ENCODE peak calls at places on chromosome 18, in ten cellular contexts. J is A549; A is cardiac muscle cell; C is AG04449; O is upper lobe of right lung; H is dorsolateral prefrontal cortex; S is heart right ventricle; G is HL-60; D is naive thymus-derived CD4-positive, alpha-beta T cell; B is hepatocyte. E is an unnamed sample.

GRCh38 chr18:50060822-50061221 is 134.1 kb downstream of the MYO5B start:
- DNase-seq in D (no peak), S (no peak), H (no peak), G (no peak), O (no peak), C (no peak), B (no peak), J (no peak), A (no peak), E (no peak)

GRCh38 chr18:50933684-50934083 is 34.2 kb upstream of the ELAC1 start:
- DNase-seq in O (no peak), C (no peak), H (no peak), B (no peak), A (peak), G (no peak), D (no peak), S (no peak), J (no peak), E (no peak)

GRCh38 chr18:47373465-47373864 is 122.0 kb upstream of the SKOR2 start:
- DNase-seq in S (no peak), B (no peak), G (no peak), H (no peak), A (no peak), J (no peak), O (no peak), C (no peak), D (no peak), E (no peak)

GRCh38 chr18:6610436-6610835 is 119.1 kb upstream of the ARHGAP28 start:
- DNase-seq in A (no peak), H (no peak), J (no peak), D (no peak), O (no peak), C (no peak), B (no peak), G (no peak), S (no peak), E (no peak)

GRCh38 chr18:23921716-23922285 is 92.8 kb upstream of the TTC39C start:
- DNase-seq in D (no peak), O (no peak), J (no peak), S (no peak), H (no peak), C (no peak), G (no peak), A (no peak), B (no peak), E (no peak)

GRCh38 chr18:48161911-48162698 is 231.6 kb upstream of the SMAD2 start:
- DNase-seq in G (no peak), J (peak), S (no peak), C (no peak), B (no peak), D (peak), A (no peak), O (no peak), H (no peak), E (no peak)

GRCh38 chr18:58887613-58887963 is 22.9 kb downstream of the ZNF532 start:
- DNase-seq in A (no peak), J (no peak), C (no peak), O (peak), S (peak), B (no peak), H (peak), D (no peak), G (peak), E (peak)

GRCh38 chr18:39627936-39628335 is 2062.3 kb upstream of the CELF4 start:
- DNase-seq in C (no peak), H (no peak), J (no peak), S (no peak), G (no peak), D (no peak), A (no peak), B (no peak), O (no peak), E (no peak)

GRCh38 chr18:46167971-46168370 is 63.8 kb downstream of the HAUS1 start:
- DNase-seq in G (peak), B (no peak), A (no peak), S (no peak), J (no peak), H (no peak), C (no peak), O (peak), D (no peak), E (no peak)

GRCh38 chr18:32242395-32242794 is 52.6 kb downstream of the MEP1B start:
- DNase-seq in C (no peak), H (no peak), S (no peak), D (no peak), A (no peak), G (no peak), O (no peak), J (no peak), B (no peak), E (no peak)

GRCh38 chr18:76708036-76708726 is 114.2 kb upstream of the ZNF236 start:
- DNase-seq in O (no peak), D (no peak), A (no peak), B (no peak), C (no peak), H (no peak), J (no peak), S (no peak), G (no peak), E (no peak)

GRCh38 chr18:47736376-47737140 is 193.9 kb downstream of the SMAD2 start:
- DNase-seq in C (no peak), B (no peak), J (no peak), G (no peak), D (no peak), A (no peak), H (no peak), O (no peak), S (no peak), E (no peak)

GRCh38 chr18:79424008-79424565 is 28.4 kb downstream of the NFATC1 start:
- DNase-seq in D (no peak), B (no peak), S (peak), J (no peak), C (no peak), G (no peak), H (no peak), O (no peak), A (no peak), E (no peak)

GRCh38 chr18:46754188-46754587 is 2.7 kb downstream of the ST8SIA5 start:
- DNase-seq in A (no peak), H (no peak), O (no peak), S (no peak), J (no peak), C (no peak), B (no peak), D (no peak), G (no peak), E (no peak)

GRCh38 chr18:12409466-12409865 is 1.7 kb downstream of the PRELID3A start:
- DNase-seq in A (no peak), O (no peak), H (no peak), C (no peak), G (no peak), J (no peak), D (no peak), S (no peak), B (no peak), E (no peak)

GRCh38 chr18:35982404-35983114 is 10.1 kb downstream of the RMP24 start:
- DNase-seq in O (no peak), A (no peak), B (no peak), D (no peak), G (no peak), S (no peak), C (peak), J (no peak), H (no peak), E (peak)

GRCh38 chr18:79887181-79888000 is 64.1 kb downstream of the SLC66A2 start:
- DNase-seq in D (no peak), C (no peak), H (no peak), B (no peak), A (no peak), J (no peak), O (peak), G (no peak), S (no peak), E (no peak)

GRCh38 chr18:26617151-26617554 is 68.8 kb upstream of the KCTD1 start:
- DNase-seq in S (no peak), D (no peak), B (peak), A (no peak), H (no peak), O (no peak), G (no peak), C (peak), J (peak), E (peak)

GRCh38 chr18:11663630-11664029 is 25.4 kb upstream of the GNAL start:
- DNase-seq in S (no peak), B (no peak), A (no peak), J (no peak), C (no peak), O (no peak), D (no peak), G (no peak), H (no peak), E (no peak)

GRCh38 chr18:32442575-32442974 is 28.1 kb downstream of the GAREM1 start:
- DNase-seq in A (no peak), C (no peak), O (no peak), G (no peak), S (no peak), H (no peak), J (no peak), D (no peak), B (no peak), E (no peak)

GRCh38 chr18:78543201-78543725 is 436.4 kb upstream of the SALL3 start:
- DNase-seq in C (no peak), O (no peak), G (no peak), A (no peak), D (no peak), B (no peak), H (no peak), S (no peak), J (no peak), E (no peak)

GRCh38 chr18:11995445-11996189 is 14.3 kb downstream of the IMPA2 start:
- DNase-seq in C (no peak), G (peak), D (peak), O (peak), S (peak), B (peak), J (peak), A (peak), H (peak), E (no peak)

GRCh38 chr18:39186008-39186407 is 1620.4 kb upstream of the CELF4 start:
- DNase-seq in D (no peak), A (no peak), S (no peak), H (no peak), G (no peak), C (no peak), O (no peak), J (no peak), B (no peak), E (no peak)

GRCh38 chr18:53677480-53677879 is 547.0 kb downstream of the MBD2 start:
- DNase-seq in B (no peak), H (no peak), O (no peak), S (no peak), A (no peak), J (no peak), D (no peak), C (no peak), G (no peak), E (no peak)

GRCh38 chr18:25299426-25299825 is 52.5 kb downstream of the ZNF521 start:
- DNase-seq in B (no peak), D (no peak), S (no peak), C (no peak), J (no peak), H (no peak), G (no peak), O (no peak), A (no peak), E (peak)

GRCh38 chr18:36127866-36128845 is 984 bp downstream of the SLC39A6 start:
- DNase-seq in J (no peak), C (no peak), O (no peak), G (no peak), B (peak), A (peak), S (no peak), H (no peak), D (peak), E (no peak)

GRCh38 chr18:59109375-59109774 is 30.3 kb upstream of the SEC11C start:
- DNase-seq in B (no peak), O (no peak), D (no peak), C (no peak), J (no peak), S (no peak), H (no peak), G (no peak), A (no peak), E (no peak)

GRCh38 chr18:46073474-46074331 is 1.6 kb upstream of the PSTPIP2 start:
- DNase-seq in B (peak), O (no peak), C (no peak), G (peak), J (no peak), D (peak), H (no peak), A (peak), S (no peak), E (no peak)

GRCh38 chr18:49177812-49178211 is 227.0 kb upstream of the SMAD7 start:
- DNase-seq in S (no peak), D (no peak), J (peak), B (no peak), G (no peak), A (no peak), H (no peak), O (no peak), C (peak), E (peak)

GRCh38 chr18:59005266-59005665 is 134.4 kb upstream of the SEC11C start:
- DNase-seq in B (peak), G (no peak), J (peak), H (no peak), D (no peak), A (peak), C (peak), O (no peak), S (peak), E (peak)

GRCh38 chr18:39450958-39451357 is 1885.4 kb upstream of the CELF4 start:
- DNase-seq in H (no peak), J (no peak), O (no peak), G (no peak), S (no peak), C (no peak), D (no peak), B (no peak), A (no peak), E (no peak)

GRCh38 chr18:33870059-33870458 is 292.0 kb downstream of the ASXL3 start:
- DNase-seq in A (peak), G (no peak), C (no peak), S (no peak), B (peak), O (no peak), H (no peak), D (no peak), J (no peak), E (peak)

GRCh38 chr18:65206551-65207260 is 544.1 kb upstream of the CDH7 start:
- DNase-seq in H (no peak), O (no peak), A (peak), D (no peak), S (no peak), C (no peak), J (no peak), B (peak), G (no peak), E (no peak)

GRCh38 chr18:23422751-23423418 is 30.2 kb upstream of the RIOK3 start:
- DNase-seq in C (no peak), J (peak), D (no peak), G (peak), A (no peak), O (peak), B (peak), S (peak), H (no peak), E (peak)

GRCh38 chr18:28512357-28512756 is 335.4 kb upstream of the CDH2 start:
- DNase-seq in C (no peak), G (no peak), D (no peak), S (no peak), O (no peak), B (no peak), H (no peak), J (no peak), A (no peak), E (no peak)

GRCh38 chr18:57080479-57080878 is 66.4 kb upstream of the BOD1L2 start:
- DNase-seq in B (no peak), C (no peak), S (no peak), A (no peak), J (no peak), O (no peak), D (no peak), H (no peak), G (no peak), E (no peak)

GRCh38 chr18:57077005-57077735 is 69.7 kb upstream of the BOD1L2 start:
- DNase-seq in S (no peak), O (no peak), D (no peak), A (no peak), B (no peak), G (no peak), H (no peak), C (no peak), J (no peak), E (no peak)

GRCh38 chr18:57078614-57079013 is 68.3 kb upstream of the BOD1L2 start:
- DNase-seq in C (no peak), G (no peak), H (no peak), O (no peak), D (no peak), J (no peak), A (no peak), S (no peak), B (no peak), E (no peak)

GRCh38 chr18:57075716-57076400 is 71.0 kb upstream of the BOD1L2 start:
- DNase-seq in C (no peak), G (no peak), H (no peak), J (no peak), B (no peak), S (no peak), O (no peak), A (no peak), D (no peak), E (no peak)

DNA sequence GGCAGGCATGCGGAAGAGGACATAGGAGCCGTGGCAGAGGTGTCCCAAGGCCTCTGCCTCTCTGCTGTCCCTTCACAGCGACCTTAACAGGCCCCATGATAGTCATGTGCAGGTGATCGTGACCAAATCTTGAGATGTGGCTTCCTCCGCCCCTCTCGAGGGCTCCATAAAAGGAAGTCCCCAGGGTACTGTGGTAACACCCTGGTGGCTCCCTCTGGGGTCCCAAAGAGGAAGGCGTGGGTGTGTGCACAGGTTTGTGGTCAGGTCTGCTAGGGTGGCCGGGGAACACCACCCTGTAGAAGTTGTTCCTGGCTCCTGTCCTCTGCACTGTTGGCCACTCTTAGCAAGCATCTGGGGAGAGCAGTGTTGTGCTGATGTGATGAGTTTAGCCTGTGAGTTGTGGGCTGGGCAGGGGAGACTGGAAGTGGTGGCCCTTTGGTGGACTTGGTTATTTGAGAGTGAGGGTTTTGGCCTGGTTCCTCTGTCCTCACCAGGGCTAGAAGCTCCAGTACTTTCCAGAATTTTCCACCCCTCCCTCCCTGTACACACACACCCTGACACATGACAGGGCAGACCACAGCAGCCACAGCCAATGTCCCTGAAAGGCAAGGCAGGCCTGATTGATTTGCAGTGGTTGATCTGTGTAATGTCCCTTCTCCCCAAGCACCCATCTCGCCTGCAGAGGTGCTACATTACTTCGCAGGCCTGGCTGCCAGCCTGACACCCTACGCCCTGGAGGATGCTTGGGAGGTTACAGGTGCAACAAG is 68.9 kb upstream of the BOD1L2 start:
- DNase-seq in D (no peak), O (no peak), C (no peak), G (peak), S (no peak), J (no peak), H (no peak), A (no peak), B (no peak), E (no peak)
- H3K4me3 ChIP-seq in D (no peak), O (no peak), C (no peak), G (no peak), S (no peak), J (no peak), H (no peak), A (no peak), B (no peak), E (no peak)

GRCh38 chr18:75207298-75208054 is 1.5 kb downstream of the PTGR3 start:
- DNase-seq in A (no peak), B (no peak), D (no peak), H (no peak), C (no peak), S (no peak), O (no peak), G (peak), J (no peak), E (no peak)

GRCh38 chr18:75204978-75205759 is 3.8 kb downstream of the PTGR3 start:
- DNase-seq in O (no peak), B (no peak), A (peak), C (no peak), J (no peak), D (no peak), S (peak), G (no peak), H (no peak), E (no peak)

GRCh38 chr18:75206637-75207297 is 2.2 kb downstream of the PTGR3 start:
- DNase-seq in S (no peak), H (no peak), C (no peak), D (no peak), A (no peak), O (no peak), B (no peak), J (no peak), G (no peak), E (no peak)

GRCh38 chr18:75204262-75204977 is 4.5 kb downstream of the PTGR3 start:
- DNase-seq in S (peak), C (no peak), H (no peak), D (no peak), B (peak), G (no peak), A (peak), J (no peak), O (peak), E (no peak)

DNA sequence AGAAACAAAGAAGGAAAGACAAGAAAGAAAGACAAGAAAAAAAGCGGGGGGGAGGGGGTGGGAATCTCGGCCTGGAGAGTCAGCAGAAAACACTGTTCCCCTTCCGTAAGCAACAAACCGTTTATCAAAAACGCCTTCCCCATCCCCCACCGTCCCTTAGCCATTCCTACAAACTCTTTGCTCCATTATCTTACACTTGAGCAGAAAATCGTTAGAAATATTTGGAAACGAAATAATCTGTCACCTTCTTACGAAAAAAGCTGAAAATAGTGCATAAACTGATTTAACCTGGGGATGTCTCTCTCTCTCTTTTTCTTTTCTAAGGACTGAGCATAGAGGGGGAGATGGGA is 3.2 kb downstream of the PTGR3 start:
- DNase-seq in S (no peak), D (no peak), C (no peak), J (no peak), B (peak), A (no peak), O (no peak), G (no peak), H (no peak), E (no peak)
- H3K4me3 ChIP-seq in S (peak), D (no peak), C (no peak), J (no peak), B (peak), A (no peak), O (peak), G (no peak), H (no peak), E (peak)

GRCh38 chr18:68916734-68917133 is 118.9 kb downstream of the CCDC102B start:
- DNase-seq in G (no peak), D (no peak), J (no peak), O (no peak), B (no peak), C (no peak), A (no peak), H (no peak), S (no peak), E (no peak)
- H3K4me3 ChIP-seq in G (no peak), D (no peak), J (no peak), O (no peak), B (no peak), C (no peak), A (no peak), H (no peak), S (no peak), E (no peak)

GRCh38 chr18:57776767-57777166 is 26.3 kb downstream of the ATP8B1 start:
- DNase-seq in O (no peak), G (no peak), C (no peak), D (no peak), H (no peak), J (no peak), A (no peak), B (no peak), S (no peak), E (no peak)

GRCh38 chr18:57772387-57772799 is 30.7 kb downstream of the ATP8B1 start:
- DNase-seq in S (no peak), B (peak), O (no peak), H (no peak), J (no peak), C (no peak), G (no peak), A (no peak), D (no peak), E (no peak)

GRCh38 chr18:57780318-57781127 is 22.6 kb downstream of the ATP8B1 start:
- DNase-seq in H (no peak), O (no peak), G (no peak), J (no peak), D (no peak), A (no peak), C (peak), B (no peak), S (no peak), E (peak)

GRCh38 chr18:57775937-57776336 is 27.2 kb downstream of the ATP8B1 start:
- DNase-seq in G (no peak), S (no peak), J (no peak), O (no peak), C (no peak), B (no peak), H (no peak), A (no peak), D (no peak), E (no peak)

DNA sequence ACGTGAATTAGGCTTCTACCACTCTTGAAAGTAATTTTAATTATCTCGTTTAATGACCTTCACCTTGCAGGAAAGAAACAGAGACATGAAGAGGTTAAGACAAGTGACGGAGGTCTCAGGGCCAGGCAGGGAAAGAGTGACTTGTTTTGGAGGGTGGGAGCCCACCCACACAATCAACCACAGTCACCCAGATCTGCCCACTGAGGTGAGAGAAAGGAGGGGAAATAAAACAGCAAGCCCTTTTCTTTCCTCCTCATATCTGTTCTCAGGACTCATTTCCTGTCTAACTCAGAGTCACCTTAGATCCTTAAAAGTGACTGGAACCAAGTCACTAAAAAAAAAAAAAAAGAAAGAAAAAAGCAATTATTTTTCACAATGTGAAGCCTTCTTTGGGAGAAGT is 26.8 kb downstream of the ATP8B1 start:
- DNase-seq in O (no peak), J (no peak), S (no peak), C (no peak), B (no peak), A (no peak), D (no peak), H (no peak), G (no peak), E (no peak)
- H3K4me3 ChIP-seq in O (no peak), J (no peak), S (no peak), C (no peak), B (no peak), A (no peak), D (no peak), H (no peak), G (no peak), E (no peak)